ENCODE peak calls at places on chromosomes 11 and 22, in six cellular contexts. U, I, H, F, P and C are unnamed samples.

GRCh38 chr11:26442131-26442530 is 110.2 kb downstream of the ANO3 start:
- DNase-seq in P (no peak), I (peak), H (no peak), U (peak), F (no peak), C (no peak)

GRCh38 chr11:116895053-116895757 is 57.8 kb upstream of the APOA1 start:
- DNase-seq in U (no peak), P (peak), F (peak), H (peak), I (no peak), C (peak)

GRCh38 chr11:106552694-106553203 is 465.5 kb downstream of the GUCY1A2 start:
- DNase-seq in U (no peak), I (no peak), F (no peak), H (no peak), P (no peak), C (peak)

GRCh38 chr11:26322335-26323067 is 9.4 kb upstream of the ANO3 start:
- DNase-seq in P (no peak), H (no peak), U (no peak), I (no peak), F (no peak), C (no peak)

GRCh38 chr11:29328961-29329441 is 687.8 kb downstream of the KCNA4 start:
- DNase-seq in P (peak), I (peak), H (peak), U (peak), F (no peak), C (no peak)

GRCh38 chr11:32385998-32386397 is 49.3 kb downstream of the WT1 start:
- DNase-seq in I (peak), H (peak), P (peak), F (peak), U (peak), C (peak)

GRCh38 chr11:121643530-121644512 is 191.1 kb upstream of the SORL1-AS1 start:
- DNase-seq in H (no peak), I (no peak), F (no peak), U (no peak), P (no peak), C (peak)

GRCh38 chr11:46858920-46859531 is 12.9 kb upstream of the CKAP5 start:
- DNase-seq in H (no peak), I (no peak), P (no peak), U (no peak), F (no peak), C (no peak)

GRCh38 chr11:67543585-67543984 is 20.3 kb upstream of the CABP2 start:
- DNase-seq in U (no peak), P (no peak), I (no peak), F (no peak), H (no peak), C (no peak)

GRCh38 chr11:15603208-15603607 is 488.5 kb downstream of the INSC start:
- DNase-seq in F (no peak), P (no peak), I (no peak), U (no peak), H (no peak), C (no peak)

GRCh38 chr11:131392528-131393255 is 22.3 kb downstream of the NTM start:
- DNase-seq in P (no peak), I (no peak), F (peak), H (no peak), U (no peak), C (peak)

GRCh38 chr22:48580481-48580970 is 1247.1 kb downstream of the BRD1 start:
- DNase-seq in F (no peak), H (no peak), I (no peak), P (no peak), U (no peak), C (no peak)

GRCh38 chr11:88035271-88035670 is 140.0 kb downstream of the RAB38 start:
- DNase-seq in P (no peak), U (no peak), I (peak), H (no peak), F (no peak), C (no peak)

GRCh38 chr11:125071831-125072209 is 8.7 kb downstream of the SLC37A2 start:
- DNase-seq in H (no peak), U (no peak), F (no peak), P (no peak), I (no peak), C (no peak)

GRCh38 chr11:218815-219593 is 11.5 kb downstream of the RIC8A start:
- DNase-seq in I (no peak), P (no peak), U (no peak), H (no peak), F (no peak), C (no peak)

GRCh38 chr11:114354076-114354475 is 46.2 kb downstream of the C11orf71 start:
- DNase-seq in H (no peak), P (peak), F (no peak), I (peak), U (peak), C (no peak)

GRCh38 chr11:119482561-119483001 is 59.6 kb upstream of the THY1 start:
- DNase-seq in F (no peak), I (no peak), U (no peak), P (no peak), H (no peak), C (peak)

GRCh38 chr22:45602824-45603301 is 68.8 kb upstream of the ATXN10 start:
- DNase-seq in F (no peak), I (no peak), P (peak), U (peak), H (peak), C (peak)

GRCh38 chr11:57310091-57310490 is 14.7 kb downstream of the TNKS1BP1 start:
- DNase-seq in P (no peak), U (no peak), I (no peak), H (no peak), F (no peak), C (no peak)

GRCh38 chr11:65719887-65720236 is 736 bp downstream of the RNASEH2C start:
- DNase-seq in H (no peak), F (no peak), U (peak), P (peak), I (peak), C (no peak)

GRCh38 chr11:73338279-73338678 is 30.2 kb downstream of the ARHGEF17 start:
- DNase-seq in F (no peak), P (no peak), I (no peak), U (no peak), H (no peak), C (no peak)

GRCh38 chr11:73334244-73335203 is 26.4 kb downstream of the ARHGEF17 start:
- DNase-seq in P (peak), U (peak), I (peak), H (no peak), F (no peak), C (no peak)

GRCh38 chr11:73333173-73333572 is 25.1 kb downstream of the ARHGEF17 start:
- DNase-seq in F (no peak), I (no peak), P (no peak), U (no peak), H (no peak), C (no peak)

GRCh38 chr11:73333626-73334199 is 25.6 kb downstream of the ARHGEF17 start:
- DNase-seq in F (no peak), H (no peak), P (no peak), I (no peak), U (peak), C (no peak)

DNA sequence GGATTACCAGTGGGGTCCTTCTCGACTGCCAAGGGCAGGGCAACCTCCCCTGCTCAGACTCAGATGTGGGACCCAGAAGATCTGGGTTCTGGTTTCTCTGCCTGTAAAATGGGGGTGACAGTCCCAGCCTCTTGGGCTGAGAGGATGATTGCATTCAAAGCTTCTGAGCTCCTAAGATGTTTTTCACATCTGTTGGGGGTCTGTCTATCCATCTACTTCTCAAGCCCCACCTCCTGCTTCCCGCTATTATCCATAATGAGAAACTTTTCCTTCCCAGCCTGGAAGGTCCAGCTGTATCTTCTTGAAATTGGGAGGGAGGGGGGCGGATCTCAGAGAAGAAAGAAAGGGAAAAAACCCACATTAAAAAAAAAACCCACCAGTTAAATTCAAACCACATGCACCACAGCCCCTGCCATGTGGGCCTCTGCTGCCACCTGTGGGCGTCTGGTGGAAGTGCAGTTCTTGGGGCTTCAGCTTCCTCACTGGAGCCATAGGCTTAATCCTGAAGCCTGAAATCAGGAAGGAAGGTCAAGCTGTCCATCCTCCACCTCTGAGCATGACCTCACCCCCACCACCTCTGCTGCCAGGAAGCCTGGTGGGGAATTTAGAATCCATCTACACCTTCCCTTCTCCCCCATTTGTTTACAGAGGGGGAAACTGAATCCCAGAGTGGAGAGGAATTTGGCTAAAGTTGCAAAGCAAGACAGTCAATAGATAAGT is 27.3 kb downstream of the ARHGEF17 start:
- DNase-seq in I (peak), H (peak), U (peak), P (peak), F (no peak), C (peak)
- H4K91ac ChIP-seq in I (peak), H (no peak), U (peak), P (peak), F (no peak), C (no peak)

DNA sequence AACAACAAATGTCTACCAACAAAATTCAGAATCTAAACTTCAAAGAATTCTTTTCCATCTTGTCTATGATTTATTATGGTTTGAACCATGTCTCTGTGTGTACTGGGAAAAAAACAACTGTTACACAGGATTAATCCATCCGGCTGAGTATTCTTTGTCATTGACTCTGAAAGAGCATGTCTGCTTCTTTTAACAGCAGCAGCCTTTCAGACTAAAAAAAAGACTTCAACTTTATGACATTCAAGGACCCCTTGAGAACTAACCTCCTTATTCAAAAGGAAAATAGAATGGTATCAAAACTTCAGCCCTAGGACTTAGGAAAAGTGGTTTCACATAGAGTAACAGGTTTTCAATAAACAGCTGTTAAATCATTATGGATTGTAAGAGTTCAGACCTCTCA is 79.9 kb downstream of the MRTFA start:
- DNase-seq in U (no peak), F (no peak), P (no peak), I (no peak), H (no peak), C (no peak)
- H4K91ac ChIP-seq in U (no peak), F (no peak), P (no peak), I (no peak), H (no peak), C (no peak)

GRCh38 chr11:21931436-21932101 is 261.3 kb upstream of the ANO5 start:
- DNase-seq in H (no peak), U (no peak), P (peak), I (no peak), F (no peak), C (no peak)

GRCh38 chr11:21933095-21933494 is 259.8 kb upstream of the ANO5 start:
- DNase-seq in P (peak), H (no peak), F (no peak), I (no peak), U (no peak), C (no peak)

GRCh38 chr11:21928834-21929233 is 264.1 kb upstream of the ANO5 start:
- DNase-seq in P (no peak), H (no peak), I (no peak), F (no peak), U (no peak), C (no peak)

GRCh38 chr11:21927628-21928027 is 265.3 kb upstream of the ANO5 start:
- DNase-seq in P (no peak), I (no peak), H (no peak), U (no peak), F (no peak), C (no peak)
- H4K91ac ChIP-seq in P (no peak), I (no peak), H (no peak), U (no peak), F (no peak), C (no peak)

DNA sequence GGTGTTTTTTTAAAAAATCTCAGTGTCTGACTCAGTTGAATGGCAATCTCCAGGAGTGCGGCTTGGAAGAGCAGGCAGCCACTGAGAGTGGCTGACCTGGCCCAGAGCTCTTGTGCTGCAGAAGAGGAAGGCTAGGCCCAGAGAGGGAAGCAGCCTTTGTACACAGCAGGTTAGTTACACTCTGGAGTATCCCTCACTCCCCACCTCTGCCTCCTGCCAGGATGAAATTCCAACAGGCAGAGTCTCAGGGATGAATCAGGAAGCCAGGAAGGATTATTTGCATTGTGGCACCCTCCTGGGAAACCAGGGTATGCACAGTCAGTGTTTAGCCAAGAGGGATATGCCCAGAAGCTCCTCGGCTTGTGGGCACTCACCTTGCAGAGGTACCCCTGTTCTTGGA is 93.5 kb upstream of the ISX start:
- DNase-seq in P (no peak), H (no peak), U (no peak), F (no peak), I (no peak), C (peak)
- H4K91ac ChIP-seq in P (peak), H (no peak), U (no peak), F (no peak), I (no peak), C (no peak)

GRCh38 chr22:41257696-41258095 is 17.0 kb upstream of the CHADL start:
- DNase-seq in F (no peak), U (no peak), H (no peak), I (no peak), P (no peak), C (no peak)

GRCh38 chr22:41252365-41252764 is 11.6 kb upstream of the CHADL start:
- DNase-seq in I (no peak), F (no peak), P (no peak), U (no peak), H (no peak), C (no peak)

GRCh38 chr22:41256898-41257260 is 16.1 kb upstream of the CHADL start:
- DNase-seq in H (no peak), I (peak), F (no peak), U (peak), P (no peak), C (no peak)

GRCh38 chr22:41256254-41256897 is 15.6 kb upstream of the CHADL start:
- DNase-seq in F (no peak), H (no peak), I (peak), U (peak), P (peak), C (no peak)

GRCh38 chr22:41254230-41254629 is 13.5 kb upstream of the CHADL start:
- DNase-seq in U (no peak), P (no peak), I (no peak), F (no peak), H (no peak), C (no peak)
- H4K91ac ChIP-seq in U (no peak), P (no peak), I (no peak), F (no peak), H (no peak), C (no peak)

GRCh38 chr11:69718147-69718546 is 14.3 kb upstream of the FGF19 start:
- DNase-seq in P (peak), H (peak), U (peak), I (peak), F (peak), C (peak)

GRCh38 chr11:69716891-69717747 is 13.3 kb upstream of the FGF19 start:
- DNase-seq in U (no peak), I (no peak), H (no peak), F (no peak), P (no peak), C (no peak)

GRCh38 chr11:69716099-69716498 is 12.3 kb upstream of the FGF19 start:
- DNase-seq in U (no peak), F (no peak), H (no peak), P (no peak), I (no peak), C (no peak)

GRCh38 chr11:69711824-69712801 is 8.3 kb upstream of the FGF19 start:
- DNase-seq in F (no peak), H (no peak), I (no peak), P (no peak), U (no peak), C (no peak)

GRCh38 chr11:69715446-69715845 is 11.6 kb upstream of the FGF19 start:
- DNase-seq in I (no peak), P (no peak), F (no peak), U (no peak), H (no peak), C (no peak)
- H4K91ac ChIP-seq in I (no peak), P (no peak), F (no peak), U (no peak), H (no peak), C (no peak)

GRCh38 chr11:2928605-2929510 is at the start of gene PHLDA2:
- DNase-seq in F (no peak), I (peak), H (no peak), U (peak), P (peak), C (peak)

GRCh38 chr11:2927851-2928604 is 1.2 kb downstream of the PHLDA2 start:
- DNase-seq in H (no peak), U (peak), I (peak), F (no peak), P (peak), C (no peak)

GRCh38 chr11:2927493-2927800 is 1.8 kb downstream of the PHLDA2 start:
- DNase-seq in U (no peak), F (no peak), H (no peak), P (no peak), I (no peak), C (no peak)

GRCh38 chr11:2924821-2925675 is 4.2 kb downstream of the PHLDA2 start:
- DNase-seq in I (no peak), F (no peak), U (no peak), H (no peak), P (peak), C (no peak)

GRCh38 chr11:2926611-2927492 is 2.4 kb downstream of the PHLDA2 start:
- DNase-seq in F (no peak), H (no peak), P (peak), I (no peak), U (no peak), C (no peak)
- H4K91ac ChIP-seq in F (no peak), H (no peak), P (no peak), I (no peak), U (no peak), C (no peak)

GRCh38 chr11:78912778-78913177 is 338.1 kb upstream of the NARS2 start:
- DNase-seq in U (no peak), H (no peak), F (no peak), P (no peak), I (no peak), C (no peak)
- H4K91ac ChIP-seq in U (no peak), H (no peak), F (no peak), P (no peak), I (no peak), C (no peak)

GRCh38 chr11:2421226-2421994 is 20.9 kb downstream of the TSSC4 start:
- DNase-seq in I (no peak), P (no peak), U (no peak), H (no peak), F (no peak), C (no peak)

GRCh38 chr11:2418961-2419360 is 18.4 kb downstream of the TSSC4 start:
- DNase-seq in I (no peak), H (no peak), U (no peak), P (no peak), F (no peak), C (no peak)

GRCh38 chr11:2420502-2421225 is 20.1 kb downstream of the TSSC4 start:
- DNase-seq in U (peak), F (peak), H (peak), P (peak), I (peak), C (peak)

GRCh38 chr11:2417856-2418705 is 17.5 kb downstream of the TSSC4 start:
- DNase-seq in F (no peak), U (no peak), H (no peak), P (no peak), I (no peak), C (no peak)

GRCh38 chr11:2419638-2420501 is 19.3 kb downstream of the TSSC4 start:
- DNase-seq in I (peak), U (peak), P (peak), F (no peak), H (peak), C (peak)
- H4K91ac ChIP-seq in I (no peak), U (peak), P (no peak), F (peak), H (peak), C (no peak)